ENCODE peak calls at places on chromosomes 6 and 20, in four cellular contexts. Z is transverse colon, S is GM23338, L is sigmoid colon. K is an unnamed sample. For H3K27me3, the result is how much of the 10 kb centered on the place peaks cover.

GRCh38 chr20:43006651-43007375 is 182.9 kb downstream of the PTPRT start:
- DNase-seq in L (no peak), Z (no peak), S (no peak), K (no peak)

GRCh38 chr6:128118401-128118800 is 217.5 kb upstream of the THEMIS start:
- DNase-seq in Z (no peak), L (no peak), S (no peak), K (no peak)

GRCh38 chr6:53043626-53044025 is 21.6 kb upstream of the FBXO9 start:
- DNase-seq in S (peak), Z (no peak), L (no peak), K (no peak)

GRCh38 chr20:56249244-56249955 is 868 bp downstream of the MC3R start:
- DNase-seq in S (peak), Z (peak), L (no peak), K (no peak)

GRCh38 chr6:113318553-113318952 is 538.6 kb upstream of the MARCKS start:
- DNase-seq in S (no peak), Z (no peak), L (no peak), K (no peak)

GRCh38 chr6:110814488-110815259 is 595 bp downstream of the CDK19 start:
- DNase-seq in S (peak), Z (peak), L (peak), K (peak)

GRCh38 chr6:148044261-148044731 is 298.3 kb upstream of the SASH1 start:
- DNase-seq in S (no peak), L (no peak), Z (no peak), K (no peak)

GRCh38 chr20:64155258-64156135 is 8.8 kb upstream of the MYT1 start:
- DNase-seq in S (no peak), L (peak), Z (no peak), K (no peak)

GRCh38 chr6:4907602-4908001 is 96.2 kb downstream of the RPP40 start:
- DNase-seq in S (no peak), L (no peak), Z (no peak), K (no peak)

GRCh38 chr6:165647041-165647440 is 16.0 kb downstream of the PDE10A start:
- DNase-seq in Z (no peak), S (no peak), L (no peak), K (no peak)

GRCh38 chr6:27684264-27685211 is 211.6 kb upstream of the ZNF184 start:
- DNase-seq in S (peak), Z (peak), L (no peak), K (no peak)

GRCh38 chr6:158047120-158047518 is 65.5 kb downstream of the SYNJ2 start:
- DNase-seq in S (no peak), L (no peak), Z (peak), K (no peak)

GRCh38 chr20:43926691-43927090 is 12.0 kb downstream of the TOX2 start:
- DNase-seq in Z (no peak), S (no peak), L (no peak), K (no peak)

GRCh38 chr6:169326067-169326799 is 72.6 kb upstream of the THBS2 start:
- DNase-seq in Z (no peak), S (peak), L (no peak), K (no peak)

GRCh38 chr6:86440608-86441007 is 496.7 kb upstream of the HTR1E start:
- DNase-seq in S (no peak), L (no peak), Z (no peak), K (no peak)

GRCh38 chr20:37419774-37420542 is 74.0 kb downstream of the SRC start:
- DNase-seq in L (no peak), Z (no peak), S (no peak), K (no peak)

GRCh38 chr6:90938116-90938515 is 351.2 kb upstream of the MAP3K7 start:
- DNase-seq in L (no peak), S (no peak), Z (no peak), K (no peak)

GRCh38 chr6:2430617-2431016 is 185.2 kb upstream of the GMDS start:
- DNase-seq in L (no peak), Z (no peak), S (no peak), K (no peak)

GRCh38 chr6:54428437-54428836 is 120.2 kb downstream of the TINAG start:
- DNase-seq in L (no peak), S (no peak), Z (no peak), K (no peak)

GRCh38 chr6:113362542-113363430 is 494.4 kb upstream of the MARCKS start:
- DNase-seq in S (peak), L (no peak), Z (no peak), K (no peak)

GRCh38 chr6:154683756-154684523 is 49.3 kb upstream of the SCAF8 start:
- DNase-seq in Z (no peak), S (no peak), L (no peak), K (no peak)

GRCh38 chr6:15044948-15045347 is 200.9 kb upstream of the JARID2 start:
- DNase-seq in Z (no peak), L (no peak), S (no peak), K (no peak)

GRCh38 chr20:44255942-44256341 is 8.8 kb downstream of the GDAP1L1 start:
- DNase-seq in S (no peak), Z (no peak), L (no peak), K (no peak)

GRCh38 chr6:161792887-161793286 is 519.0 kb upstream of the AGPAT4 start:
- DNase-seq in S (no peak), L (no peak), Z (no peak), K (no peak)

GRCh38 chr20:62973033-62973745 is 20.7 kb downstream of the SLC17A9 start:
- DNase-seq in S (no peak), Z (no peak), L (no peak), K (no peak)

GRCh38 chr20:62971211-62971949 is 18.9 kb downstream of the SLC17A9 start:
- DNase-seq in L (no peak), S (no peak), Z (no peak), K (no peak)

GRCh38 chr20:62970307-62971210 is 18.1 kb downstream of the SLC17A9 start:
- DNase-seq in S (no peak), Z (no peak), L (no peak), K (no peak)

GRCh38 chr20:62969939-62970306 is 17.4 kb downstream of the SLC17A9 start:
- DNase-seq in L (no peak), Z (no peak), S (no peak), K (no peak)

GRCh38 chr20:62972270-62973032 is 19.9 kb downstream of the SLC17A9 start:
- DNase-seq in L (peak), S (peak), Z (peak), K (peak)
- TF ChIP-seq POLR2AphosphoS5 in L (no peak), S (no peak), Z (no peak), K (no peak)

DNA sequence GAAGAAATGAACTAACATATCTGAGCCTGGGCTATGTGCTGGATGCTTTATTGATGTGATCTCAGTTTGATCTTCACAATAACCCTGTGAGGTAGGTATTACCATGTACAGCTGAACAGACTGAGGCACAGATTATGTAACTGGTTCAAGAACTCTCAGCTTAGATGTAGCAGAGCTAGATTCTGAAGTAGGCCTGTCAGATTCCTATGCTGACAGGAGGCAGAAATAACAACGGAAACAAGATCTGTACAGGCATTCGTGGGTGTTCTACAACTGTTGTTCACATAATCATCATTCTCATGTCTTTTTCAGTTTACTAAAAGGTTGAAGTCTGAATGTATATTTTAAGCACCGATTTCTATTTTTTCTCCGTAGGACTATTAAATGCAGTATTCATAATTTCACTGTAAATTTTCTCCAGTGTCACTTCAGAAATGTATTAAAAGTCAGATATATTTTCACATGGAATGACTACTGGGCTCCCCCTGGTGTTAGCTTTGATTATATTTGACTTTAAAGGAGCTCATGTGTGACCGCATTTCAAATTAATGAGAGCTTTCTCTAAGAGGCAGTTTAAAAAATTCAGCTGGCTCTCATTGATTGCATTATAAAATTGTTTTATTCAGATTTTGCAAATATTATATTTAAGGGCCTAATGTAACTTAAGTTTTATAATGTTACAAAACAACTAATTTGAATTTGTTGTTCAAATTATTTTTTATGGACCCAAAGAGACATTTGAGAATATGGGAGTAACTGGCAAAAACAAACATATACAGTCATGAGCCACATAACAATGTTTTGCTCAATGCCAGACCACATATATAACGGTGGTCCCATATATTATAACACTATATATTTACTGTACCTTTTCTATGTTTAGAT is 36.4 kb upstream of the SLC17A4 start:
- DNase-seq in Z (no peak), S (peak), L (no peak), K (no peak)
- H3K27ac ChIP-seq in Z (no peak), S (no peak), L (no peak), K (no peak)

GRCh38 chr20:2796011-2796660 is 4.3 kb downstream of the CPXM1 start:
- DNase-seq in S (no peak), Z (no peak), L (no peak), K (no peak)

GRCh38 chr20:2793471-2793870 is 7.0 kb downstream of the CPXM1 start:
- DNase-seq in S (no peak), L (no peak), Z (no peak), K (no peak)

GRCh38 chr20:2794202-2794748 is 6.2 kb downstream of the CPXM1 start:
- DNase-seq in L (no peak), Z (no peak), S (no peak), K (no peak)

GRCh38 chr20:2795451-2795850 is 5.0 kb downstream of the CPXM1 start:
- DNase-seq in S (no peak), L (no peak), Z (no peak), K (no peak)

GRCh38 chr20:2794866-2795447 is 5.5 kb downstream of the CPXM1 start:
- DNase-seq in L (no peak), S (no peak), Z (no peak), K (no peak)
- H3K27me3 ChIP-seq in L (under half), S (under half), Z (under half), K (under half)

DNA sequence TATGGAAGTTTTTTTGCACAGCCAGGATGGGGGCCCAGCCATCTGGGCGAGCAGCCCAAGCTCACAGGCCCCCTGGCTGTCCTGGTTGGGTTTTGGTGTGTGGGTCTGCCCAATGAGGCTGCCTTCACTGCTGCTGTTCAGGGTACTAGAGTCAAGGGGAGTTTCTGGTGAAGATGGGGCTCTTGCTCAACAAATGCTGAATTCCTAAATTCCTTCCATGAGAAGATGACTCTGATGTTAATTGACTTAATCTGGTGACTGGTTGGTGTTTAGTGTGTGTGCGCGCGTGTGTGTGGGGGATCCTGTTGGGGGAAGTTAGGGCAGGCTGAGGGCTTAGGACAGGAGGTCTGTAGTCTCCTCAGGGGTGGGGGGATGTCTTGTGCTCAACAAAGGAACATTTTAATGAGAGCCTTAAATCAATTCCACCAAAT is 1.9 kb downstream of the PTK7 start:
- DNase-seq in L (no peak), Z (no peak), S (no peak), K (no peak)
- TF ChIP-seq POLR2AphosphoS5 in L (no peak), Z (no peak), S (no peak), K (no peak)

DNA sequence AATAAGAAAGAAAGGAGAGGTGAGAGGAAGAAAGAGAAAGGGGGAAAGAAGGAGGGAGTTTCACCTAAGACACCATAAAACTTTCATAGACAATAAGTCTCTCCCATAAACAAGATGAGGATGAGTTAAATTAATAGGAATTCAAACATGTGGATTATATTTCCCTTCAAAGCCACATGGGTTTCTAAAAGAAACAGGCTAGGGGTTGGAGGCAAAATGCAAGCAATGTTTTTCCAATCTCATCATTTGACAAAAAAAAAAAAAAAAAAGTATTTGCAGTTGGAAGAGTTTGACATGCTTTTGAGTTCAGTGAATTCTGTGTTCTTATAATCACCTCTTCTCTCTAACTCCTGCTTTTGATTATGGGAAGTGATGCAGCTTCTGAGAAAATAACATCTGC is 286.5 kb upstream of the PRND start:
- DNase-seq in Z (no peak), S (no peak), L (no peak), K (no peak)
- H3K27ac ChIP-seq in Z (no peak), S (no peak), L (no peak), K (no peak)

DNA sequence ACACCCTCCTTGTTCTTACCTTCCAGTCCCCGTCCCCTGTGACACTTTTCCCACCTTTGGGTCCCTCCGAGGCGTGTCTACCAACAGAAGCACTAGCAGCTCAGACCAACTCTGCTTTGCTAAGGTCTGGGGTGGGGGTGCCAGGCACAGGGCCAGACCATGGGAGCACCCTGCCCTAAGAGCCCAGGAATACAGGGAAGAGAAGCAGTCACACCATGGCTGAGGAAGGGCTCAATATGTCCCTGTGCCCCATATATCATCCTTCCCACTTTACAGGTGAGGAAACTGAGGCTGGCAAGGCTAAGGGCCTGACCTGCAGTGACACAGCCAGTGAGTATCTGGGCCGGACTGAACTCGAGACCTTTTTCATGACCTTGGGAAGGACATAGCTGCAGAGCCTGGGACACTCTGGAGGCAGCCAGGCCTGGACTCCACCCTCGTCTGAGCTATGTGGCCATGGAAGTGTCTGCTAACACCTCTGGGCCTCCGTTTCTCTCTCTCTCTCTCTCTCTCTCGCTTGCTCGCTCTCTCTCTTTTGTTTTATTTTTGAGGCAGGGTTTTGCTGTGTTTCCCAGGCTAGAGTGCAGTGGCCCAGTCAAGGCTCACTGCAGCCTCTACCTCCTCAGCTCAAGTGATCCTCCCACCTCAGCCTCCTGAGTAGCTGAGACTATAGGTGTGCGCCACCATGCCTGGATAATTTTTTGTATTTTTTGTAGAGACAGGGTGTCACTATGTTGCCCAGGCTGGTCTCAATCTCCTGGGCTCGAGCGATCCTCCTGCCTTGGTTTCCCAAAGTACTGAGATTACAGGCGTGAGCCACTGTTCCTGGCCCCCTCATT is 156.7 kb downstream of the GRM4 start:
- DNase-seq in L (no peak), S (no peak), Z (no peak), K (peak)
- H3K27me3 ChIP-seq in L (under half), S (under half), Z (under half), K (under half)

GRCh38 chr6:290111-290932 is 2.0 kb upstream of the DUSP22 start:
- DNase-seq in S (no peak), L (no peak), Z (no peak), K (no peak)

GRCh38 chr6:292506-293184 is 358 bp downstream of the DUSP22 start:
- DNase-seq in L (peak), S (peak), Z (peak), K (peak)

GRCh38 chr6:291148-291696 is 1.1 kb upstream of the DUSP22 start:
- DNase-seq in S (no peak), L (no peak), Z (no peak), K (no peak)

GRCh38 chr6:293185-294174 is 1.2 kb downstream of the DUSP22 start:
- DNase-seq in L (peak), Z (peak), S (peak), K (no peak)

GRCh38 chr6:291697-292505 is at the start of gene DUSP22:
- DNase-seq in S (peak), L (peak), Z (peak), K (peak)
- TF ChIP-seq POLR2AphosphoS5 in S (peak), L (peak), Z (peak), K (peak)

GRCh38 chr6:85077098-85077497 is 312.7 kb upstream of the TBX18 start:
- DNase-seq in L (no peak), Z (no peak), S (no peak), K (no peak)
- H3K27ac ChIP-seq in L (no peak), Z (no peak), S (no peak), K (no peak)

GRCh38 chr6:39295538-39295937 is 18.7 kb downstream of the KCNK17 start:
- DNase-seq in Z (no peak), S (no peak), L (no peak), K (no peak)
- H3K27me3 ChIP-seq in Z (under half), S (under half), L (under half), K (under half)

DNA sequence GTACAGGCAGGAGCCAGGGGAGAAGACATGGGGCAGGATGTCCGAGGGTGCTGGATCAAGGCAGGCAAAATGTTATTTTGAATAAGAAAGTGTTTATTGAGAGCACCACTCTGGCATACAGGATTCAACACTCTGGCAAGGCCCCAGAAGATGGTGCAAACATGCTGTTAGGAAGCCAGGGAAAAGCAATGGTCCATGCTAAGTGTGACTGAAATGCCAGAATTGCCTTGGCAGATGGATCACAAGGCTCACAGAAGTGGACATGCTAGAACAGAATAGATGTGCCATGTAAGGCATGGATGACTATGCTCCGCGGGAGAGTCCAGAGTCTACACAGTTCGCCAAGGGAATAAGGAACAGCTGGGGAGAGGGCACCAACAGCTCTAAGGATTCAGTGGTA is 54.6 kb downstream of the QRSL1 start:
- DNase-seq in Z (no peak), S (no peak), L (no peak), K (no peak)
- TF ChIP-seq POLR2AphosphoS5 in Z (no peak), S (no peak), L (no peak), K (no peak)